ENCODE peak calls at places on chromosomes 1 and 21, in five cellular contexts. One of them, this sample, is unnamed.

GRCh38 chr1:208166340-208167138 is 77.6 kb downstream of the PLXNA2 start:
- DNase-seq in A549: no peak
- DNase-seq in testis: no peak
- DNase-seq in body of pancreas: no peak
- DNase-seq in prostate gland: no peak
- DNase-seq in this sample: no peak

GRCh38 chr1:230303069-230303468 is 123.1 kb downstream of the PGBD5 start:
- DNase-seq in A549: no peak
- DNase-seq in testis: no peak
- DNase-seq in body of pancreas: no peak
- DNase-seq in prostate gland: no peak
- DNase-seq in this sample: no peak

GRCh38 chr1:168905631-168906030 is 176.6 kb upstream of the DPT start:
- DNase-seq in A549: no peak
- DNase-seq in testis: no peak
- DNase-seq in body of pancreas: no peak
- DNase-seq in prostate gland: no peak
- DNase-seq in this sample: no peak

GRCh38 chr1:209095627-209096595 is 487.6 kb upstream of the CAMK1G start:
- DNase-seq in A549: peak; percentile 64
- DNase-seq in testis: no peak
- DNase-seq in body of pancreas: no peak
- DNase-seq in prostate gland: no peak
- DNase-seq in this sample: no peak

GRCh38 chr1:179941439-179941838 is 13.2 kb upstream of the CEP350 start:
- DNase-seq in A549: no peak
- DNase-seq in testis: no peak
- DNase-seq in body of pancreas: no peak
- DNase-seq in prostate gland: no peak
- DNase-seq in this sample: no peak

GRCh38 chr1:203126151-203126865 is 1.2 kb upstream of the ADORA1 start:
- DNase-seq in A549: no peak
- DNase-seq in testis: no peak
- DNase-seq in body of pancreas: no peak
- DNase-seq in prostate gland: no peak
- DNase-seq in this sample: no peak

GRCh38 chr1:93172778-93173177 is 7.4 kb downstream of the TMED5 start:
- DNase-seq in A549: no peak
- DNase-seq in testis: no peak
- DNase-seq in body of pancreas: no peak
- DNase-seq in prostate gland: no peak
- DNase-seq in this sample: no peak

GRCh38 chr1:183622884-183623785 is 12.4 kb downstream of the ARPC5 start:
- DNase-seq in A549: peak; percentile 78
- DNase-seq in testis: peak; percentile 75
- DNase-seq in body of pancreas: peak; percentile 62
- DNase-seq in prostate gland: peak; percentile 39
- DNase-seq in this sample: peak; percentile 65

GRCh38 chr1:205630651-205631009 is 1.2 kb downstream of the ELK4 start:
- DNase-seq in A549: no peak
- DNase-seq in testis: no peak
- DNase-seq in body of pancreas: no peak
- DNase-seq in prostate gland: no peak
- DNase-seq in this sample: no peak

GRCh38 chr1:20124451-20125057 is 5.2 kb upstream of the PLA2G2D start:
- DNase-seq in A549: peak; percentile 42
- DNase-seq in testis: no peak
- DNase-seq in body of pancreas: no peak
- DNase-seq in prostate gland: peak; percentile 37
- DNase-seq in this sample: peak; percentile 78

GRCh38 chr1:157135646-157136045 is 2.5 kb downstream of the ETV3 start:
- DNase-seq in A549: no peak
- DNase-seq in testis: no peak
- DNase-seq in body of pancreas: no peak
- DNase-seq in prostate gland: no peak
- DNase-seq in this sample: no peak

GRCh38 chr1:240515505-240515904 is 96.5 kb downstream of the GREM2 start:
- DNase-seq in A549: no peak
- DNase-seq in testis: no peak
- DNase-seq in body of pancreas: no peak
- DNase-seq in prostate gland: no peak
- DNase-seq in this sample: no peak

GRCh38 chr1:172762087-172762486 is 103.2 kb downstream of the FASLG start:
- DNase-seq in A549: no peak
- DNase-seq in testis: no peak
- DNase-seq in body of pancreas: no peak
- DNase-seq in prostate gland: no peak
- DNase-seq in this sample: no peak

GRCh38 chr1:157725214-157725577 is 24.6 kb upstream of the FCRL3 start:
- DNase-seq in A549: no peak
- DNase-seq in testis: no peak
- DNase-seq in body of pancreas: no peak
- DNase-seq in prostate gland: no peak
- DNase-seq in this sample: no peak

GRCh38 chr1:32349211-32349708 is 13.0 kb downstream of the FAM229A start:
- DNase-seq in A549: no peak
- DNase-seq in testis: no peak
- DNase-seq in body of pancreas: peak; percentile 30
- DNase-seq in prostate gland: no peak
- DNase-seq in this sample: peak; percentile 67

GRCh38 chr1:205500240-205501218 is 3.9 kb upstream of the CDK18 start:
- DNase-seq in A549: no peak
- DNase-seq in testis: no peak
- DNase-seq in body of pancreas: no peak
- DNase-seq in prostate gland: no peak
- DNase-seq in this sample: no peak

GRCh38 chr1:53413175-53414001 is 45.8 kb upstream of the DMRTB1 start:
- DNase-seq in A549: peak; percentile 37
- DNase-seq in testis: no peak
- DNase-seq in body of pancreas: no peak
- DNase-seq in prostate gland: no peak
- DNase-seq in this sample: no peak

GRCh38 chr1:162357681-162358266 is 18.9 kb downstream of the SPATA46 start:
- DNase-seq in A549: peak; percentile 55
- DNase-seq in testis: peak; percentile 47
- DNase-seq in body of pancreas: no peak
- DNase-seq in prostate gland: no peak
- DNase-seq in this sample: peak; percentile 22

GRCh38 chr1:10626781-10627410 is 152.1 kb downstream of the PEX14 start:
- DNase-seq in A549: no peak
- DNase-seq in testis: no peak
- DNase-seq in body of pancreas: no peak
- DNase-seq in prostate gland: no peak
- DNase-seq in this sample: no peak

GRCh38 chr1:65055754-65056153 is 89.4 kb upstream of the JAK1 start:
- DNase-seq in A549: no peak
- DNase-seq in testis: no peak
- DNase-seq in body of pancreas: no peak
- DNase-seq in prostate gland: no peak
- DNase-seq in this sample: no peak

GRCh38 chr21:36461277-36461917 is 18.5 kb downstream of the CLDN14 start:
- DNase-seq in A549: no peak
- DNase-seq in testis: no peak
- DNase-seq in body of pancreas: peak; percentile 23
- DNase-seq in prostate gland: no peak
- DNase-seq in this sample: no peak

GRCh38 chr1:25061596-25061995 is 131.5 kb upstream of the RUNX3 start:
- DNase-seq in A549: no peak
- DNase-seq in testis: no peak
- DNase-seq in body of pancreas: no peak
- DNase-seq in prostate gland: no peak
- DNase-seq in this sample: no peak

GRCh38 chr1:18657436-18658179 is 27.0 kb downstream of the PAX7 start:
- DNase-seq in A549: no peak
- DNase-seq in testis: no peak
- DNase-seq in body of pancreas: no peak
- DNase-seq in prostate gland: no peak
- DNase-seq in this sample: no peak

GRCh38 chr1:218521414-218522169 is 176.5 kb downstream of the TGFB2 start:
- DNase-seq in A549: peak; percentile 59
- DNase-seq in testis: peak; percentile 75
- DNase-seq in body of pancreas: peak; percentile 39
- DNase-seq in prostate gland: peak; percentile 19
- DNase-seq in this sample: peak; percentile 51

GRCh38 chr1:3069491-3070303 is 694 bp downstream of the PRDM16 start:
- DNase-seq in A549: peak; percentile 57
- DNase-seq in testis: peak; percentile 69
- DNase-seq in body of pancreas: peak; percentile 71
- DNase-seq in prostate gland: peak; percentile 49
- DNase-seq in this sample: peak; percentile 34

GRCh38 chr1:113849072-113849471 is 22.4 kb downstream of the PTPN22 start:
- DNase-seq in A549: no peak
- DNase-seq in testis: no peak
- DNase-seq in body of pancreas: no peak
- DNase-seq in prostate gland: no peak
- DNase-seq in this sample: no peak

GRCh38 chr1:110153407-110153950 is 3.2 kb downstream of the SLC6A17 start:
- DNase-seq in A549: no peak
- DNase-seq in testis: no peak
- DNase-seq in body of pancreas: no peak
- DNase-seq in prostate gland: no peak
- DNase-seq in this sample: no peak

GRCh38 chr1:57082711-57083439 is 117.1 kb upstream of the C8B start:
- DNase-seq in A549: no peak
- DNase-seq in testis: no peak
- DNase-seq in body of pancreas: no peak
- DNase-seq in prostate gland: no peak
- DNase-seq in this sample: no peak

GRCh38 chr1:92169161-92169560 is 48.6 kb upstream of the C1orf146 start:
- DNase-seq in A549: no peak
- DNase-seq in testis: no peak
- DNase-seq in body of pancreas: no peak
- DNase-seq in prostate gland: no peak
- DNase-seq in this sample: no peak

GRCh38 chr1:211991695-211992094 is 43.7 kb downstream of the INTS7 start:
- DNase-seq in A549: no peak
- DNase-seq in testis: no peak
- DNase-seq in body of pancreas: no peak
- DNase-seq in prostate gland: no peak
- DNase-seq in this sample: no peak

GRCh38 chr1:211986628-211987254 is 48.6 kb downstream of the INTS7 start:
- DNase-seq in A549: no peak
- DNase-seq in testis: no peak
- DNase-seq in body of pancreas: no peak
- DNase-seq in prostate gland: no peak
- DNase-seq in this sample: no peak

DNA sequence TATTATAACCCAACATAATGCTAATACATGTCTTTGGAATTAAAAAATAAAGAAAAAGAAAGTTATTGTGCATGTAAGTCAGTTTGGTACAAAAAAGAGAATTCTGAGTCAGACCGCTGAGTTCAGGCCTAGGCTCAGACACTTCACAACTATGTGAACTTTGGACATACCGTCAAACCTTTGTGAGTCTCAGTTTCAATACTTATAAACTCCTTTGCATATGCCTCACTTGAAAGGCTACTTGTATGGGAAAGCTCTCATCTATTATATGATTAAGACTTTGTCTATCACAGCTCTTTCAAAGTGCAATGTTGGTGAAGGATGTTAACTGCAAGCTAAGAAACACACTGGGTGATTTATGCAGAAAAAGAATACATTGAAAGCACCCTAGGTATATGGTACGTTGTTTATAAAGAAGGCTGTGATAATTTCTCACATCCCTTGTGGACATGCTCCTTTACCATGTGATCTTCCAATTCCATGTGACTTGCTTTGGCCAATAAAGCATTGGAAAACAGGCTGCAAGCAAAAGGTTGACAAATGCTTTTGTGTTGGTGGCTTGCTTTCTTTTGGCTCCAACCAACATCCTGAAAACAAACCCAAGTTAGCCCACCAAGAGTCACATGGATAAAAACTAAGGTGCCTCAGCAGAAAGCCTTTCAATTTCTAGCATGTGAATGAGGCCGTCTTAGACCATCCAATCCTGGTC is 49.6 kb downstream of the INTS7 start:
- DNase-seq in A549: no peak
- DNase-seq in testis: no peak
- DNase-seq in body of pancreas: no peak
- DNase-seq in prostate gland: no peak
- DNase-seq in this sample: no peak
- TF ChIP-seq POLR2A in A549: no peak
- TF ChIP-seq POLR2A in testis: no peak
- TF ChIP-seq POLR2A in body of pancreas: no peak
- TF ChIP-seq POLR2A in prostate gland: no peak
- TF ChIP-seq POLR2A in this sample: no peak

GRCh38 chr1:198493324-198493723 is 47.2 kb downstream of the ATP6V1G3 start:
- DNase-seq in A549: no peak
- DNase-seq in testis: no peak
- DNase-seq in body of pancreas: no peak
- DNase-seq in prostate gland: no peak
- DNase-seq in this sample: no peak
- H3K4me1 ChIP-seq in A549: peaks cover 28% of the 10 kb centered on the region
- H3K4me1 ChIP-seq in testis: no peaks in the 10 kb centered on the region
- H3K4me1 ChIP-seq in body of pancreas: no peaks in the 10 kb centered on the region
- H3K4me1 ChIP-seq in prostate gland: no peaks in the 10 kb centered on the region
- H3K4me1 ChIP-seq in this sample: no peaks in the 10 kb centered on the region

GRCh38 chr1:9037476-9038337 is 11.5 kb upstream of the SLC2A7 start:
- DNase-seq in A549: no peak
- DNase-seq in testis: no peak
- DNase-seq in body of pancreas: no peak
- DNase-seq in prostate gland: no peak
- DNase-seq in this sample: no peak
- TF ChIP-seq POLR2A in A549: no peak
- TF ChIP-seq POLR2A in testis: no peak
- TF ChIP-seq POLR2A in body of pancreas: no peak
- TF ChIP-seq POLR2A in prostate gland: no peak
- TF ChIP-seq POLR2A in this sample: no peak

GRCh38 chr1:186843931-186844330 is 15.2 kb downstream of the PLA2G4A start:
- DNase-seq in A549: no peak
- DNase-seq in testis: no peak
- DNase-seq in body of pancreas: no peak
- DNase-seq in prostate gland: no peak
- DNase-seq in this sample: no peak

GRCh38 chr1:186839077-186839400 is 10.3 kb downstream of the PLA2G4A start:
- DNase-seq in A549: no peak
- DNase-seq in testis: no peak
- DNase-seq in body of pancreas: no peak
- DNase-seq in prostate gland: no peak
- DNase-seq in this sample: no peak

GRCh38 chr1:186842547-186842946 is 13.8 kb downstream of the PLA2G4A start:
- DNase-seq in A549: peak; percentile 33
- DNase-seq in testis: peak; percentile 20
- DNase-seq in body of pancreas: no peak
- DNase-seq in prostate gland: no peak
- DNase-seq in this sample: no peak

GRCh38 chr1:186843261-186843660 is 14.5 kb downstream of the PLA2G4A start:
- DNase-seq in A549: no peak
- DNase-seq in testis: no peak
- DNase-seq in body of pancreas: no peak
- DNase-seq in prostate gland: no peak
- DNase-seq in this sample: no peak

DNA sequence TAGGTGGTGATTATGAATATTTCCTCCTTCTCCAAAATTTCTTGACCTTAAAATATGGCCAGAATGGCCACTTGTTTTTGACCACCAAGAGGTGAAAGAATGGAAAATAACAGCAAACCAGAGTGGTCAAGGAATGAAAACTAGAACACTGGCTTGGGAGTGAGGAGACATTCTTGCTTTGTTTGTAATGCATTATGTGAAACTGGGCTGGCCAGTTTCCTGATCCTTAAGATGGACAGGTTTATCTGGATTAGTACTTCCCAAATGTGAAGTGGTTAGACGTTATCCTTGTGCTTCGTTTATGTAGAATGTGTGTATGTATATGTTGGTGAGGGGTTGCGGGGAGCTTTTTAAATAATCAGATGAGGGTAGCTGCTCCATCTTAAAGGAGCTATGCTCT is 12.8 kb downstream of the PLA2G4A start:
- DNase-seq in A549: no peak
- DNase-seq in testis: no peak
- DNase-seq in body of pancreas: no peak
- DNase-seq in prostate gland: no peak
- DNase-seq in this sample: no peak
- H3K4me1 ChIP-seq in A549: peaks cover 58% of the 10 kb centered on the region
- H3K4me1 ChIP-seq in testis: peaks cover 6% of the 10 kb centered on the region
- H3K4me1 ChIP-seq in body of pancreas: peaks cover 18% of the 10 kb centered on the region
- H3K4me1 ChIP-seq in prostate gland: no peaks in the 10 kb centered on the region
- H3K4me1 ChIP-seq in this sample: peaks cover 7% of the 10 kb centered on the region